ENCODE peak calls at places on chromosomes 12 and 14, in six cellular contexts. N, S, M, I, Z and U are unnamed samples.

GRCh38 chr14:90299408-90299807 is 32.3 kb downstream of the NRDE2 start:
- DNase-seq in N (peak), S (no peak), M (no peak), I (no peak), Z (no peak), U (no peak)

GRCh38 chr14:61994589-61994988 is 232.4 kb downstream of the SNAPC1 start:
- DNase-seq in N (no peak), S (no peak), M (no peak), I (no peak), Z (no peak), U (no peak)

GRCh38 chr12:10364839-10365681 is 24.8 kb downstream of the KLRK1 start:
- DNase-seq in N (peak), S (peak), M (peak), I (peak), Z (peak), U (peak)

GRCh38 chr12:113138826-113139225 is 3.3 kb upstream of the RASAL1 start:
- DNase-seq in N (no peak), S (no peak), M (no peak), I (no peak), Z (no peak), U (no peak)

GRCh38 chr12:47556631-47557030 is 149.2 kb downstream of the RPAP3 start:
- DNase-seq in N (no peak), S (no peak), M (peak), I (no peak), Z (peak), U (no peak)

GRCh38 chr12:45234134-45234865 is 18.4 kb downstream of the ANO6 start:
- DNase-seq in N (no peak), S (no peak), M (peak), I (no peak), Z (peak), U (peak)

GRCh38 chr14:24179961-24180726 is 8.3 kb downstream of the REC8 start:
- DNase-seq in N (no peak), S (no peak), M (no peak), I (peak), Z (peak), U (no peak)

GRCh38 chr14:90510208-90510607 is 113.4 kb downstream of the CALM1 start:
- DNase-seq in N (no peak), S (no peak), M (no peak), I (no peak), Z (no peak), U (no peak)

GRCh38 chr12:47318963-47319362 is 239.2 kb upstream of the AMIGO2 start:
- DNase-seq in N (no peak), S (no peak), M (no peak), I (no peak), Z (no peak), U (no peak)

GRCh38 chr14:94385553-94386057 is 2.8 kb downstream of the SERPINA1 start:
- DNase-seq in N (no peak), S (no peak), M (no peak), I (peak), Z (no peak), U (no peak)

GRCh38 chr12:108840605-108841328 is 16.6 kb downstream of the SSH1 start:
- DNase-seq in N (no peak), S (no peak), M (peak), I (no peak), Z (no peak), U (peak)

GRCh38 chr14:97027256-97027999 is 230.2 kb downstream of the VRK1 start:
- DNase-seq in N (no peak), S (no peak), M (peak), I (no peak), Z (no peak), U (no peak)

GRCh38 chr14:89617471-89618291 is 200.6 kb upstream of the FOXN3 start:
- DNase-seq in N (peak), S (peak), M (peak), I (peak), Z (no peak), U (peak)

GRCh38 chr14:88017503-88017902 is 12.6 kb downstream of the GPR65 start:
- DNase-seq in N (no peak), S (no peak), M (no peak), I (no peak), Z (no peak), U (no peak)

GRCh38 chr14:105941226-105942166 is 415.1 kb downstream of the TMEM121 start:
- DNase-seq in N (no peak), S (no peak), M (no peak), I (no peak), Z (no peak), U (peak)

GRCh38 chr14:26896447-26896846 is 298.6 kb upstream of the NOVA1 start:
- DNase-seq in N (no peak), S (no peak), M (no peak), I (no peak), Z (no peak), U (no peak)

GRCh38 chr12:20058068-20058467 is 310.3 kb upstream of the PDE3A start:
- DNase-seq in N (no peak), S (no peak), M (no peak), I (no peak), Z (no peak), U (no peak)

GRCh38 chr12:20057398-20057797 is 310.9 kb upstream of the PDE3A start:
- DNase-seq in N (no peak), S (no peak), M (no peak), I (no peak), Z (no peak), U (no peak)

GRCh38 chr12:20063116-20063515 is 305.2 kb upstream of the PDE3A start:
- DNase-seq in N (no peak), S (no peak), M (no peak), I (no peak), Z (no peak), U (no peak)
- H3K27ac ChIP-seq in N (no peak), S (no peak), M (no peak), I (no peak), Z (no peak), U (no peak)

GRCh38 chr14:101963611-101964296 is 619 bp upstream of the DYNC1H1 start:
- DNase-seq in N (no peak), S (no peak), M (no peak), I (no peak), Z (no peak), U (no peak)

GRCh38 chr14:101961746-101962502 is 2.4 kb upstream of the DYNC1H1 start:
- DNase-seq in N (no peak), S (no peak), M (no peak), I (no peak), Z (no peak), U (no peak)

GRCh38 chr14:101961011-101961721 is 3.2 kb upstream of the DYNC1H1 start:
- DNase-seq in N (peak), S (peak), M (peak), I (peak), Z (peak), U (peak)

GRCh38 chr14:101963052-101963451 is 1.3 kb upstream of the DYNC1H1 start:
- DNase-seq in N (no peak), S (no peak), M (no peak), I (no peak), Z (no peak), U (no peak)

GRCh38 chr14:101962503-101962874 is 1.9 kb upstream of the DYNC1H1 start:
- DNase-seq in N (peak), S (no peak), M (no peak), I (peak), Z (peak), U (peak)
- H3K27ac ChIP-seq in N (peak), S (no peak), M (no peak), I (no peak), Z (no peak), U (peak)

DNA sequence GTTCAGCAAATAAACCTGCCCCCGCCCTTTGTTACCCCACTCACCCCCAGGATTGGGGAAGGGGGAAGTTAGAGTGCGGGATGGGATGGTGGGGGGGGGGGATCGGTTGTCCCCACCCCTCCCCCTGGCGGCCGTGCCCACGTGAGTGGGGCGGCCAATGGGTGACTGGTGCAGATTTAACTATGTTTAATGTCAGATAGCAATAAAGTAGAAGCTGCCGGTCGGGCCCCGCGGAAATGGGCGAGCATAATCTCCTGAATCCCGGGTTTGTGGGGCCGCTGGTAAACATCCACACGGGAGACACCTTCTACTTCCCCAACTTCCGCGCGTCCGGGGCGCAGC is at the start of gene HOXC12:
- DNase-seq in N (no peak), S (no peak), M (no peak), I (no peak), Z (no peak), U (no peak)
- H3K27ac ChIP-seq in N (no peak), S (no peak), M (no peak), I (no peak), Z (no peak), U (peak)

DNA sequence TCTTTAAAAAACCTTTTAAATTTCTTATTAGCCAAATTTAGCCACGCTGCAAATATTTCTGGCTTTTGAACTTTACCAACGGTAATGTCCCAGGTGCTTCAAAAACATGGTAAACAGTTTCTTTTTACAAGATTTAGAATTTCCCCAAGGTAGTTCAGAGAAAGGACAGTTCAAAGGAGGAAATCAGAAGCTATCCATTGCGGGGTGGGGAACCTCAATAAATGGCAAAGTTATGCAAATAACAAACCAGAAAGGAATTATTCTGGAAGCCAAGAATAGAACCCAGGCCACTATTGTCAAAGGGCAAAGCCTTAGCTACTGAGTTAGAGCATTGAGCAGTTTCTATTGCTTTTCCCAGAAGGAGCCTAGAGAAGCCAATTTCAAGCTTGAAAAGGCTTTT is 62.3 kb downstream of the PDE6H start:
- DNase-seq in N (no peak), S (peak), M (no peak), I (no peak), Z (no peak), U (no peak)
- H3K27ac ChIP-seq in N (no peak), S (no peak), M (no peak), I (no peak), Z (no peak), U (no peak)

DNA sequence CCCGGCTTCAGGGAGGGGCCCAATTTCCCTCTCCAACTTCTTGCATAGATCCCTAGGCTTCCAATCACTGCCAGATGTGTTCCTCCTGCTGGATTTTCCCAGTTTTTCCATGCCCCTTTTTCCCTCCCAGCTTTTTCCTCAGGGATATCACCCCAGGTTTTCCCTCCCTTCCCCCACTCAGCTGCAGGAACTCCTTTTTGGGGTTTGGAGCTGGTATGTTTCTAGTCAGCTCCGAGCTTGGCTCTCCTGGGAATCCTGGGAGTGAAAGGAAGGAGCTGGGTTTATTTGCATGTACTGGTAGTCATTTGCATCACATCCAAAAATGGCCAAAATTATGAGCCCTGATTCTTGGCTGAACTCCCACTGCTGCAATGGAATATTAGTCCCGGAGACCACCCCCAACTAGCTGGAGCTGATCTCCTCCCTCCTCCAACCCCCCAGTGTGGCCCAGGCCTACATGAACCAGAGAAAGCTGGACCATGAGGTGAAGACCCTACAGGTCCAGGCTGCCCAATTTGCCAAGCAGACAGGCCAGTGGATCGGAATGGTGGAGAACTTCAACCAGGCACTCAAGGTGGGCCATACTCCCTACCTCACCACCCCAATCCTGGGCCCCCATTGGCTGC is 1.4 kb upstream of the RDH5 start:
- DNase-seq in N (no peak), S (no peak), M (no peak), I (no peak), Z (no peak), U (no peak)
- H3K27ac ChIP-seq in N (peak), S (no peak), M (peak), I (no peak), Z (no peak), U (no peak)

GRCh38 chr14:34496679-34497513 is 34.9 kb upstream of the SPTSSA start:
- DNase-seq in N (peak), S (no peak), M (peak), I (no peak), Z (peak), U (peak)
- H3K27ac ChIP-seq in N (peak), S (no peak), M (no peak), I (peak), Z (peak), U (peak)

GRCh38 chr12:12837025-12837872 is 24.1 kb downstream of the DDX47 start:
- DNase-seq in N (no peak), S (peak), M (peak), I (no peak), Z (peak), U (peak)

GRCh38 chr12:12836571-12836970 is 23.4 kb downstream of the DDX47 start:
- DNase-seq in N (no peak), S (no peak), M (no peak), I (no peak), Z (no peak), U (no peak)

GRCh38 chr12:12840500-12840899 is 27.4 kb downstream of the DDX47 start:
- DNase-seq in N (no peak), S (no peak), M (no peak), I (no peak), Z (no peak), U (no peak)

GRCh38 chr12:12839003-12839395 is 25.9 kb downstream of the DDX47 start:
- DNase-seq in N (no peak), S (no peak), M (no peak), I (no peak), Z (no peak), U (no peak)

GRCh38 chr12:12839886-12840285 is 26.7 kb downstream of the DDX47 start:
- DNase-seq in N (peak), S (no peak), M (no peak), I (no peak), Z (peak), U (peak)
- H3K27ac ChIP-seq in N (no peak), S (no peak), M (no peak), I (no peak), Z (peak), U (peak)

DNA sequence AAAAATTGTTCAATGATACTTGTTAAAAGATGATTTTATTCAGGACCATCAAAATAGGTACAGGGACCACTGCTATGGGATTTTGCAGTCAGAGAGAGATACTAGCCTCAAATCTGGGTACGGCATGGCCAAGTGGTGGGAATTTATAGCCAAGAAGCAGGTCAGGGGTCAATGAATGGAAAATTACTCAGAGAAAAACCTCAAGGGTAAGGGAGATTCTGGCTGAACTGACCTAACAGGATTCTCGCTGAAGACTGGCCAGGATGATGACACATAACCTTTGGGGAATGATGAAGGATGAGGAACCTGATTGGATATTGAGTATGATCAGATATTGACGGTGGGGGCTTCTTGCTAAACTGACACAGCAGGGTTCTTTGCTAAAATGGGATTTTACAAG is 32.7 kb downstream of the DEPDC4 start:
- DNase-seq in N (no peak), S (no peak), M (no peak), I (no peak), Z (peak), U (no peak)
- H3K27ac ChIP-seq in N (peak), S (no peak), M (no peak), I (no peak), Z (no peak), U (no peak)